ENCODE peak calls at places on chromosomes 13 and 19, in four cellular contexts. J is lower lobe of right lung, F is pancreas, Y is right atrium auricular region. G is an unnamed sample.

GRCh38 chr13:113837554-113838355 is 26.1 kb downstream of the GAS6 start:
- DNase-seq in J (peak), F (peak), Y (peak), G (peak)

GRCh38 chr13:24875566-24875965 is 111.6 kb downstream of the RNF17 start:
- DNase-seq in J (no peak), F (no peak), Y (no peak), G (no peak)

GRCh38 chr13:102846261-102847015 is 606 bp downstream of the ERCC5 start:
- DNase-seq in J (peak), F (peak), Y (no peak), G (peak)

GRCh38 chr19:1680976-1681375 is 28.6 kb upstream of the TCF3 start:
- DNase-seq in J (no peak), F (no peak), Y (no peak), G (no peak)

GRCh38 chr19:46907880-46908279 is 47.1 kb downstream of the ARHGAP35 start:
- DNase-seq in J (no peak), F (no peak), Y (peak), G (no peak)

GRCh38 chr19:10503002-10503789 is at the start of gene KEAP1:
- DNase-seq in J (peak), F (no peak), Y (peak), G (no peak)

GRCh38 chr13:93254775-93255174 is 28.2 kb downstream of the GPC6 start:
- DNase-seq in J (no peak), F (no peak), Y (no peak), G (no peak)

GRCh38 chr19:50556236-50557008 is 11.8 kb downstream of the LRRC4B start:
- DNase-seq in J (peak), F (peak), Y (peak), G (peak)

GRCh38 chr19:29483944-29484581 is 41.7 kb upstream of the VSTM2B start:
- DNase-seq in J (peak), F (no peak), Y (peak), G (no peak)

GRCh38 chr13:105611424-105611823 is 924.0 kb downstream of the EFNB2 start:
- DNase-seq in J (no peak), F (no peak), Y (no peak), G (no peak)

GRCh38 chr19:35720648-35721047 is 2.8 kb downstream of the KMT2B start:
- DNase-seq in J (no peak), F (no peak), Y (no peak), G (no peak)

GRCh38 chr13:114241918-114242317 is 7.2 kb downstream of the CDC16 start:
- DNase-seq in J (no peak), F (no peak), Y (no peak), G (no peak)

GRCh38 chr13:46905249-46905648 is 8.4 kb upstream of the HTR2A start:
- DNase-seq in J (no peak), F (no peak), Y (no peak), G (no peak)

GRCh38 chr13:97257800-97258799 is 36.0 kb downstream of the MBNL2 start:
- DNase-seq in J (no peak), F (peak), Y (peak), G (no peak)

GRCh38 chr19:324716-325115 is 19.9 kb downstream of the MIER2 start:
- DNase-seq in J (no peak), F (no peak), Y (no peak), G (no peak)

GRCh38 chr13:113995051-113995601 is 21.2 kb upstream of the C13orf46 start:
- DNase-seq in J (peak), F (no peak), Y (no peak), G (no peak)

GRCh38 chr13:23350009-23350408 is 83.5 kb downstream of the SACS start:
- DNase-seq in J (no peak), F (no peak), Y (no peak), G (no peak)

GRCh38 chr13:101845501-101846012 is 393.1 kb downstream of the ITGBL1 start:
- DNase-seq in J (no peak), F (no peak), Y (no peak), G (no peak)

GRCh38 chr13:48496796-48497195 is 36.1 kb downstream of the RCBTB2 start:
- DNase-seq in J (no peak), F (no peak), Y (no peak), G (no peak)

GRCh38 chr13:50529154-50529882 is 314.2 kb downstream of the DLEU7 start:
- DNase-seq in J (peak), F (peak), Y (peak), G (peak)

GRCh38 chr13:32125746-32126145 is 94.2 kb downstream of the FRY start:
- DNase-seq in J (no peak), F (no peak), Y (no peak), G (no peak)

GRCh38 chr19:13521066-13521465 is 14.8 kb upstream of the CACNA1A start:
- DNase-seq in J (no peak), F (no peak), Y (no peak), G (no peak)

GRCh38 chr13:19818223-19818842 is 35.6 kb upstream of the PSPC1 start:
- DNase-seq in J (peak), F (peak), Y (no peak), G (peak)

GRCh38 chr19:11300811-11301120 is 4.8 kb downstream of the TSPAN16 start:
- DNase-seq in J (no peak), F (no peak), Y (no peak), G (no peak)

GRCh38 chr13:21849323-21849722 is 178.4 kb downstream of the FGF9 start:
- DNase-seq in J (no peak), F (no peak), Y (no peak), G (no peak)

GRCh38 chr19:31500921-31501320 is 151.7 kb upstream of the TSHZ3 start:
- DNase-seq in J (no peak), F (no peak), Y (peak), G (no peak)

GRCh38 chr19:1355258-1355973 is 28.3 kb upstream of the NDUFS7 start:
- DNase-seq in J (no peak), F (no peak), Y (no peak), G (no peak)

GRCh38 chr19:17332677-17333581 is 1.7 kb downstream of the ANO8 start:
- DNase-seq in J (no peak), F (no peak), Y (no peak), G (no peak)

GRCh38 chr19:29523568-29523967 is 2.2 kb upstream of the VSTM2B start:
- DNase-seq in J (peak), F (no peak), Y (no peak), G (no peak)

GRCh38 chr13:23159587-23160240 is 21.1 kb upstream of the SGCG start:
- DNase-seq in J (no peak), F (no peak), Y (no peak), G (no peak)

GRCh38 chr13:109131698-109132257 is 502.4 kb downstream of the MYO16 start:
- DNase-seq in J (no peak), F (no peak), Y (no peak), G (no peak)

GRCh38 chr19:5397804-5398692 is 57.2 kb upstream of the ZNRF4 start:
- DNase-seq in J (no peak), F (no peak), Y (no peak), G (no peak)

GRCh38 chr19:7759156-7759555 is 3.9 kb upstream of the CLEC4M start:
- DNase-seq in J (no peak), F (no peak), Y (no peak), G (no peak)

GRCh38 chr19:33557720-33558119 is 36.1 kb upstream of the PEPD start:
- DNase-seq in J (no peak), F (no peak), Y (no peak), G (no peak)

GRCh38 chr19:4504297-4504701 is 14.0 kb downstream of the PLIN4 start:
- DNase-seq in J (no peak), F (no peak), Y (no peak), G (no peak)

GRCh38 chr13:24050796-24051715 is 109.5 kb upstream of the SPATA13 start:
- DNase-seq in J (no peak), F (no peak), Y (no peak), G (no peak)

GRCh38 chr19:42487025-42487797 is 41.1 kb downstream of the CEACAM1 start:
- DNase-seq in J (no peak), F (no peak), Y (no peak), G (no peak)

DNA sequence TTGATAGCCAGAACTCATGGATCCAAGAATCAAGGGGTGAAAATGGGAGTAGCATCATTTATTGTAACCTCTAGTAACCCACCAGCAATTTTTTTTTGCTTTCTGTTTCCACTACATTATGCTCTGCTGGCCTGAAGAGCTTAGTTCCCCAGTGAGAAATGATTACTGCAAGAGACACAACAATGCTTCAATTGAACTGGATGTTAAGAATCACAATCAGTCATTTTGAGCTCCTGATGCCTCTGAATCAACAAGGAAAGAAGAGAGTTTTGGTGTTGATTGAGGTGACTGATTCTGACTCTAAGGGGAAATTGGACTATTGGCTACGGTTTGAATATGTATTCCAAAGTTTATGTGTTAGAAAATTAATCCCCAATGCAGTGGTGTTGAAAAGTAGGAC is 1084.4 kb downstream of the SLITRK1 start:
- DNase-seq in J (no peak), F (no peak), Y (no peak), G (no peak)
- TF ChIP-seq CTCF in J (no peak), F (no peak), Y (no peak), G (no peak)

GRCh38 chr13:43368003-43368402 is 344.6 kb downstream of the DNAJC15 start:
- DNase-seq in J (no peak), F (no peak), Y (no peak), G (peak)

GRCh38 chr13:43363156-43363918 is 340.0 kb downstream of the DNAJC15 start:
- DNase-seq in J (no peak), F (no peak), Y (no peak), G (no peak)

GRCh38 chr13:43360911-43361605 is 337.7 kb downstream of the DNAJC15 start:
- DNase-seq in J (no peak), F (no peak), Y (no peak), G (no peak)

GRCh38 chr13:43365042-43365344 is 341.6 kb downstream of the DNAJC15 start:
- DNase-seq in J (no peak), F (no peak), Y (no peak), G (no peak)

DNA sequence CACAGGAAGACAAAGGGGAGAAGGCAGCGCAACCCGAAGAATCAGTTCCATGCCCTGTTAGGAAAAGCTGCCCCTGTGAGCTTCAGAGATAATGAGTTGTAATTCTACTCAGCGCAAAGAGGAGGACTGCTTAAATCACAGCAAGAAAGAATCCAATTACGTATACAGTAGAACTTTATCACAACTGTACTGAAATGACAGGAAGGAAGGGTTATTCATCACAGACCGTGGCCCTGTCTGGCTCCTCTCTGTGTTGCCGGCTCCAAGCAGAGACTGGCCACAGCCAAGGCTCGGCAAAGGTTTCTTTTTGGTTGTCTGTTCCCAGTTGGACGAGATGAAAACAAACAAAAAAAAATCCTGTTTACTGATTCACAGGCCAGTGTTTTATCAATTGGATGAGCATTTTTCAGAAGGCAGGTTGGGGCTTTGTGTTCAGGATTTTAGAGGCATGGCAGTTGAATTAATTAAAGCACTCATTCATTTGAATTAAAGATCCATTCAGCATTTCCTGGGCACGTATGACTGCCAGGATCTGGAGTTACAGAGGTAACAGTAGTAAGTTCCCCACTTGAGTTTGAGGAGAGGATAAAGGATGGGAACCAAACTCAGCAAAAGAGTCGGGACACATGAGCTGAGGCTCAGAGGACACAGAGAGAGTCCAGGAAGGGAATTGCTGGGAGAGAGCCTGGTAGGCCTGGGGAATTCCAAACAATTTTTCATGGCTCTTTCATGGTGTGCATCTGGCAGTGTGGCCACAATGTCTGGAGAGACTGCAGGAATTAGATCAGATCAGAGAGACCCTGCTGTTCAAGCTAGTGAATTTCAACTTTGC is 341.0 kb downstream of the DNAJC15 start:
- DNase-seq in J (no peak), F (no peak), Y (no peak), G (no peak)
- H3K4me3 ChIP-seq in J (peak), F (no peak), Y (no peak), G (no peak)

DNA sequence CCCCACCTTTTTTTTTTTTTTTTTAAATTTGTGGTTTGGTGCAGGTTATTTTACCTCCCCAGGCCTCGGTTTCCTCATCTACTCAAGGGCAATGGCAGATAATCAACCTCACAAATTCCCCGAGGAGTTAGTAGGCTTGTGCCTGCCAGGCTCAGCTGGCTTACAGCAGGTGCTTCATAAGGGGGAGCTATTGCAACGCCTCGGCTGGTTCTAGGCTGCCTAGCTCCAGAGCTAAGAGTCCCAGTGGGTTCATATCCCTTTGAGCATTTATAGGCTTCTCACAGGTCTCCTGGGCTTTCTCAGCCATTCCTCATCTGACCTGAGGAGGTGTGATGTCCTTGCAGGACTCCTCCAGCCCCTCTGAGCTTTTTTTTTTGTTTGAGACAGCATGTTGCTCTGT is 10.6 kb downstream of the BCKDHA start:
- DNase-seq in J (no peak), F (no peak), Y (no peak), G (no peak)
- TF ChIP-seq CTCF in J (peak), F (no peak), Y (no peak), G (no peak)

GRCh38 chr19:44813331-44814131 is 4.6 kb downstream of the BCAM start:
- DNase-seq in J (no peak), F (no peak), Y (no peak), G (no peak)

GRCh38 chr19:44809856-44810554 is 1.1 kb downstream of the BCAM start:
- DNase-seq in J (no peak), F (no peak), Y (no peak), G (no peak)

GRCh38 chr19:44812142-44812718 is 3.3 kb downstream of the BCAM start:
- DNase-seq in J (no peak), F (no peak), Y (no peak), G (no peak)

GRCh38 chr19:44808463-44809371 is at the start of gene BCAM:
- DNase-seq in J (peak), F (peak), Y (no peak), G (peak)

GRCh38 chr19:44810555-44811447 is 1.9 kb downstream of the BCAM start:
- DNase-seq in J (no peak), F (no peak), Y (no peak), G (no peak)
- H3K4me3 ChIP-seq in J (peak), F (no peak), Y (peak), G (peak)

GRCh38 chr19:54137913-54138776 is 583 bp downstream of the CNOT3 start:
- DNase-seq in J (peak), F (no peak), Y (no peak), G (no peak)
- TF ChIP-seq CTCF in J (peak), F (no peak), Y (peak), G (no peak)

GRCh38 chr13:40777166-40777956 is 6.4 kb upstream of the MRPS31 start:
- DNase-seq in J (no peak), F (peak), Y (no peak), G (peak)
- H3K4me3 ChIP-seq in J (peak), F (no peak), Y (peak), G (no peak)

GRCh38 chr13:36133950-36134349 is 2.8 kb upstream of the DCLK1 start:
- DNase-seq in J (no peak), F (no peak), Y (no peak), G (no peak)
- TF ChIP-seq CTCF in J (no peak), F (no peak), Y (peak), G (no peak)

GRCh38 chr13:44768775-44769578 is 192.8 kb upstream of the TSC22D1 start:
- DNase-seq in J (no peak), F (no peak), Y (no peak), G (no peak)
- H3K4me3 ChIP-seq in J (no peak), F (no peak), Y (no peak), G (no peak)

DNA sequence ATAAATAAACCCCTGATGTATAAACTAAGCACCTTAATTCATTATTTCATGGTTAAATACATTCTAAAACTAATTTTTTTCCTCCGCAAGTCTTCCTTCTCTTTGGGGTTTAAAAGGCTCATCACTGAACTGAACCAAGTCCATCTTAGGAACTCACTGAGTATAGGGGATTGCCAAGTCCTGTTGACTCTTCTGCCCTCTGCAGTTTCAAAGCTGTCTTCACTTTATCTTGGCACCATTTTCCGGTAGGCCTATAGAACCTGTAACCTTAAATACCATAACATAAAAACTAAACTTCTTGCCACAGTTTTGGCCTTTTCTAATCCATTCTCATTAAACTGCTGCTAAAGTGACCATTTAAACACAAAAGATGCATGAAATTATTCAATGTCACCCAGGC is 66.5 kb upstream of the USPL1 start:
- DNase-seq in J (no peak), F (no peak), Y (no peak), G (peak)
- TF ChIP-seq CTCF in J (peak), F (peak), Y (peak), G (no peak)

G was measured in prostate gland.